ENCODE peak calls at places on chromosomes 2 and 18, in seven cellular contexts. Q is activated CD4-positive, alpha-beta T cell treated with anti-CD3 and anti-CD28 coated beads, Interleukin-2, amount 50 U/mL, for 1 hour; T is MCF 10A; B is ACHN; P is T-helper 9 cell; I is GM23338; U is GM20000. Z is an unnamed sample.
A peak's percentile ranks its signal among the peaks of the same experiment; 100 is the strongest.

GRCh38 chr2:888211-888801 is 62.3 kb upstream of the SNTG2 start:
- DNase-seq in Q (no peak), I (no peak), P (no peak), U (no peak), B (no peak), T (no peak), Z (no peak)

GRCh38 chr2:129902731-129903585 is 76.5 kb upstream of the RAB6C start:
- DNase-seq in P (no peak), T (no peak), B (no peak), U (no peak), I (no peak), Q (no peak), Z (peak; percentile 8)

GRCh38 chr2:177881001-177881748 is 191.4 kb downstream of the PDE11A start:
- DNase-seq in P (no peak), Q (no peak), T (peak; percentile 67), U (no peak), B (no peak), I (no peak), Z (no peak)

GRCh38 chr2:128511731-128512663 is 193.3 kb upstream of the HS6ST1 start:
- DNase-seq in U (no peak), P (no peak), Q (no peak), B (no peak), I (no peak), T (no peak), Z (peak; percentile 19)

GRCh38 chr18:66646622-66647021 is 42.7 kb upstream of the CDH19 start:
- DNase-seq in P (no peak), Q (no peak), T (peak; percentile 49), U (no peak), I (no peak), B (no peak), Z (no peak)

GRCh38 chr2:56118474-56118873 is 65.3 kb upstream of the CCDC85A start:
- DNase-seq in T (no peak), I (peak; percentile 53), U (no peak), Q (no peak), B (no peak), P (no peak), Z (no peak)

GRCh38 chr2:152584301-152584700 is 133.0 kb downstream of the PRPF40A start:
- DNase-seq in I (no peak), U (no peak), T (no peak), Q (no peak), P (no peak), B (no peak), Z (no peak)

GRCh38 chr18:23450022-23450421 is 3.1 kb upstream of the RIOK3 start:
- DNase-seq in I (no peak), B (no peak), U (no peak), T (no peak), Q (no peak), P (no peak), Z (peak; percentile 51)

Z was measured in H7.